ENCODE peak calls at places on chromosomes 12 and 14, in eight cellular contexts. M is neuronal stem cell, J is aorta, L is kidney epithelial cell, R is left ventricle myocardium inferior, I is AG04450, W is fibroblast of lung, C is ascending aorta. T is an unnamed sample.

GRCh38 chr12:120697344-120697743 is 10.4 kb downstream of the MLEC start:
- DNase-seq in M (no peak), J (no peak), L (no peak), R (no peak), I (no peak), W (no peak), C (no peak), T (peak)

GRCh38 chr14:24418492-24418873 is 11.0 kb downstream of the CBLN3 start:
- DNase-seq in M (no peak), J (no peak), L (no peak), R (no peak), I (no peak), W (peak), C (no peak), T (no peak)

GRCh38 chr14:80981156-80981555 is 25.7 kb downstream of the TSHR start:
- DNase-seq in M (no peak), J (no peak), L (no peak), R (no peak), I (no peak), W (no peak), C (no peak), T (no peak)

GRCh38 chr14:102491366-102491765 is 18.2 kb downstream of the ANKRD9 start:
- DNase-seq in M (no peak), J (peak), L (no peak), R (no peak), I (no peak), W (no peak), C (no peak), T (no peak)

GRCh38 chr14:49549881-49550280 is 36.3 kb downstream of the RPS29 start:
- DNase-seq in M (no peak), J (no peak), L (peak), R (no peak), I (no peak), W (peak), C (no peak), T (peak)

GRCh38 chr12:104603545-104603973 is 146.8 kb downstream of the CHST11 start:
- DNase-seq in M (no peak), J (no peak), L (no peak), R (no peak), I (no peak), W (peak), C (no peak), T (no peak)

GRCh38 chr12:124930576-124930975 is 16.1 kb upstream of the UBC start:
- DNase-seq in M (no peak), J (no peak), L (no peak), R (no peak), I (no peak), W (no peak), C (no peak), T (no peak)

GRCh38 chr14:104117341-104118005 is 20.9 kb upstream of the KIF26A start:
- DNase-seq in M (no peak), J (peak), L (no peak), R (no peak), I (no peak), W (no peak), C (no peak), T (peak)

GRCh38 chr12:26239508-26240328 is 44.3 kb downstream of the SSPN start:
- DNase-seq in M (no peak), J (peak), L (peak), R (peak), I (peak), W (peak), C (peak), T (no peak)

GRCh38 chr12:125836647-125837046 is 771.4 kb downstream of the AACS start:
- DNase-seq in M (no peak), J (no peak), L (no peak), R (no peak), I (no peak), W (no peak), C (no peak), T (no peak)

GRCh38 chr14:101595887-101596721 is 34.8 kb downstream of the DIO3 start:
- DNase-seq in M (no peak), J (no peak), L (no peak), R (peak), I (no peak), W (no peak), C (no peak), T (no peak)

GRCh38 chr14:104714066-104714465 is 10.0 kb upstream of the ADSS1 start:
- DNase-seq in M (no peak), J (no peak), L (no peak), R (no peak), I (no peak), W (no peak), C (no peak), T (no peak)

GRCh38 chr14:60212503-60213371 is 36.3 kb upstream of the PPM1A start:
- DNase-seq in M (no peak), J (no peak), L (no peak), R (no peak), I (no peak), W (no peak), C (no peak), T (no peak)

GRCh38 chr12:53624453-53624852 is 1.7 kb downstream of the ATF7 start:
- DNase-seq in M (no peak), J (no peak), L (no peak), R (no peak), I (peak), W (peak), C (no peak), T (no peak)

GRCh38 chr14:59343585-59343984 is 121.6 kb downstream of the GPR135 start:
- DNase-seq in M (no peak), J (no peak), L (no peak), R (peak), I (no peak), W (no peak), C (no peak), T (no peak)

GRCh38 chr14:54606178-54606577 is 39.2 kb downstream of the SAMD4A start:
- DNase-seq in M (no peak), J (peak), L (no peak), R (peak), I (no peak), W (peak), C (no peak), T (no peak)

GRCh38 chr12:5172886-5173285 is 129.2 kb downstream of the KCNA5 start:
- DNase-seq in M (no peak), J (no peak), L (no peak), R (no peak), I (no peak), W (no peak), C (no peak), T (no peak)

GRCh38 chr14:100827751-100828447 is 2.0 kb downstream of the MEG3 start:
- DNase-seq in M (no peak), J (no peak), L (no peak), R (no peak), I (peak), W (peak), C (no peak), T (peak)

GRCh38 chr14:31921251-31921650 is 155.9 kb upstream of the ARHGAP5 start:
- DNase-seq in M (no peak), J (no peak), L (no peak), R (no peak), I (no peak), W (peak), C (no peak), T (no peak)

GRCh38 chr12:20451759-20452158 is 83.4 kb downstream of the PDE3A start:
- DNase-seq in M (no peak), J (no peak), L (peak), R (no peak), I (no peak), W (peak), C (no peak), T (no peak)

GRCh38 chr14:43900173-43900655 is 606.9 kb downstream of the FSCB start:
- DNase-seq in M (no peak), J (no peak), L (no peak), R (no peak), I (no peak), W (no peak), C (no peak), T (no peak)

GRCh38 chr14:33940561-33941011 is 10.3 kb downstream of the EGLN3 start:
- DNase-seq in M (no peak), J (no peak), L (no peak), R (no peak), I (no peak), W (peak), C (no peak), T (no peak)

GRCh38 chr14:87799400-87799799 is 193.6 kb downstream of the GALC start:
- DNase-seq in M (no peak), J (no peak), L (no peak), R (no peak), I (no peak), W (no peak), C (no peak), T (no peak)

GRCh38 chr14:51209457-51209856 is 30.6 kb upstream of the TMX1 start:
- DNase-seq in M (no peak), J (no peak), L (no peak), R (no peak), I (no peak), W (no peak), C (no peak), T (no peak)

GRCh38 chr12:20194171-20194570 is 174.2 kb upstream of the PDE3A start:
- DNase-seq in M (no peak), J (no peak), L (no peak), R (no peak), I (no peak), W (peak), C (no peak), T (peak)

GRCh38 chr14:69573205-69573840 is 1.3 kb downstream of the CCDC177 start:
- DNase-seq in M (no peak), J (no peak), L (no peak), R (no peak), I (no peak), W (no peak), C (no peak), T (no peak)

GRCh38 chr12:45611495-45611894 is 118.0 kb upstream of the ARID2 start:
- DNase-seq in M (no peak), J (no peak), L (no peak), R (no peak), I (no peak), W (no peak), C (no peak), T (no peak)
- H3K4me3 ChIP-seq in M (no peak), J (no peak), L (no peak), R (peak), I (no peak), W (no peak), C (peak), T (no peak)

GRCh38 chr12:66239295-66239694 is 50.3 kb downstream of the IRAK3 start:
- DNase-seq in M (no peak), J (no peak), L (no peak), R (no peak), I (no peak), W (no peak), C (no peak), T (no peak)
- H3K4me3 ChIP-seq in M (no peak), J (no peak), L (no peak), R (no peak), I (no peak), W (no peak), C (no peak), T (no peak)

GRCh38 chr12:6552140-6552551 is 3.7 kb downstream of the IFFO1 start:
- DNase-seq in M (no peak), J (peak), L (no peak), R (peak), I (no peak), W (peak), C (no peak), T (no peak)

GRCh38 chr12:6553051-6553868 is 2.6 kb downstream of the IFFO1 start:
- DNase-seq in M (no peak), J (peak), L (no peak), R (peak), I (no peak), W (peak), C (no peak), T (no peak)

GRCh38 chr12:6554990-6555691 is 701 bp downstream of the IFFO1 start:
- DNase-seq in M (no peak), J (peak), L (no peak), R (no peak), I (no peak), W (peak), C (no peak), T (no peak)

GRCh38 chr12:6556857-6557256 is 1.0 kb upstream of the IFFO1 start:
- DNase-seq in M (no peak), J (peak), L (no peak), R (no peak), I (no peak), W (no peak), C (no peak), T (no peak)

GRCh38 chr12:6554168-6554989 is 1.5 kb downstream of the IFFO1 start:
- DNase-seq in M (peak), J (peak), L (no peak), R (peak), I (no peak), W (peak), C (no peak), T (peak)
- H3K4me3 ChIP-seq in M (peak), J (peak), L (peak), R (peak), I (peak), W (peak), C (peak), T (peak)

GRCh38 chr12:57840701-57841100 is 5.8 kb downstream of the CTDSP2 start:
- DNase-seq in M (no peak), J (no peak), L (no peak), R (no peak), I (no peak), W (peak), C (no peak), T (no peak)

GRCh38 chr12:57839996-57840395 is 6.5 kb downstream of the CTDSP2 start:
- DNase-seq in M (no peak), J (no peak), L (no peak), R (no peak), I (no peak), W (no peak), C (no peak), T (no peak)

GRCh38 chr12:57842342-57843294 is 3.9 kb downstream of the CTDSP2 start:
- DNase-seq in M (no peak), J (no peak), L (no peak), R (no peak), I (no peak), W (no peak), C (no peak), T (no peak)

GRCh38 chr12:57838594-57839302 is 7.8 kb downstream of the CTDSP2 start:
- DNase-seq in M (no peak), J (no peak), L (no peak), R (no peak), I (no peak), W (no peak), C (no peak), T (no peak)

GRCh38 chr12:57841445-57841844 is 5.1 kb downstream of the CTDSP2 start:
- DNase-seq in M (no peak), J (no peak), L (no peak), R (no peak), I (no peak), W (no peak), C (no peak), T (no peak)
- H3K4me3 ChIP-seq in M (no peak), J (no peak), L (no peak), R (peak), I (peak), W (no peak), C (no peak), T (no peak)